ENCODE peak calls at places on chromosomes 6 and 20, in seven cellular contexts. C, U, M, P, T, A and O are unnamed samples.

GRCh38 chr6:146913842-146914562 is 290.2 kb upstream of the STXBP5 start:
- DNase-seq in C (peak; percentile 97), U (peak; percentile 26), M (peak; percentile 80), P (peak; percentile 77), T (peak; percentile 99), A (no peak), O (peak; percentile 86)

GRCh38 chr6:170201361-170201760 is 89.5 kb downstream of the DLL1 start:
- DNase-seq in C (no peak), U (no peak), M (no peak), P (peak; percentile 26), T (no peak), A (peak; percentile 39), O (no peak)

GRCh38 chr20:52937701-52938100 is 34.5 kb upstream of the TSHZ2 start:
- DNase-seq in C (no peak), U (no peak), M (no peak), P (no peak), T (no peak), A (no peak), O (no peak)

GRCh38 chr6:166253277-166254229 is 54.6 kb downstream of the PRR18 start:
- DNase-seq in C (peak; percentile 17), U (peak; percentile 39), M (peak; percentile 92), P (no peak), T (no peak), A (no peak), O (peak; percentile 76)

GRCh38 chr6:39228111-39228971 is 934 bp downstream of the KCNK5 start:
- DNase-seq in C (no peak), U (no peak), M (peak; percentile 74), P (no peak), T (no peak), A (no peak), O (peak; percentile 70)

GRCh38 chr20:5205348-5206210 is 78.8 kb downstream of the CDS2 start:
- DNase-seq in C (peak; percentile 81), U (peak; percentile 69), M (peak; percentile 90), P (peak; percentile 72), T (peak; percentile 76), A (no peak), O (peak; percentile 80)

GRCh38 chr6:51049983-51050877 is 231.6 kb downstream of the TFAP2B start:
- DNase-seq in C (no peak), U (no peak), M (no peak), P (no peak), T (no peak), A (no peak), O (no peak)

GRCh38 chr20:49347156-49347555 is 69.3 kb upstream of the ZNFX1 start:
- DNase-seq in C (no peak), U (no peak), M (no peak), P (no peak), T (no peak), A (no peak), O (no peak)

GRCh38 chr6:33481192-33481591 is 26.8 kb downstream of the ZBTB9 start:
- DNase-seq in C (no peak), U (no peak), M (no peak), P (no peak), T (no peak), A (no peak), O (no peak)

GRCh38 chr20:43974665-43975064 is 60.0 kb downstream of the TOX2 start:
- DNase-seq in C (no peak), U (no peak), M (no peak), P (no peak), T (no peak), A (no peak), O (no peak)

GRCh38 chr6:31345026-31345730 is 11.8 kb downstream of the HLA-B start:
- DNase-seq in C (no peak), U (no peak), M (no peak), P (no peak), T (no peak), A (peak; percentile 19), O (no peak)

GRCh38 chr6:133183691-133184090 is 57.5 kb upstream of the EYA4 start:
- DNase-seq in C (no peak), U (no peak), M (no peak), P (no peak), T (no peak), A (no peak), O (no peak)

GRCh38 chr6:137277971-137278602 is 58.9 kb upstream of the IFNGR1 start:
- DNase-seq in C (peak; percentile 89), U (no peak), M (no peak), P (no peak), T (peak; percentile 84), A (no peak), O (no peak)

GRCh38 chr6:155530219-155530834 is 74.7 kb upstream of the NOX3 start:
- DNase-seq in C (peak; percentile 70), U (no peak), M (no peak), P (no peak), T (peak; percentile 60), A (no peak), O (no peak)

GRCh38 chr20:45117581-45117980 is 2.6 kb upstream of the WFDC5 start:
- DNase-seq in C (no peak), U (peak; percentile 60), M (no peak), P (peak; percentile 28), T (no peak), A (peak; percentile 37), O (no peak)

GRCh38 chr6:7390218-7390878 is 740 bp downstream of the RIOK1 start:
- DNase-seq in C (no peak), U (no peak), M (no peak), P (no peak), T (peak; percentile 76), A (no peak), O (no peak)

GRCh38 chr20:63967330-63968135 is 2.2 kb downstream of the ZNF512B start:
- DNase-seq in C (no peak), U (peak; percentile 8), M (peak; percentile 68), P (no peak), T (no peak), A (no peak), O (peak; percentile 70)

GRCh38 chr6:135537782-135538301 is 40.3 kb upstream of the AHI1 start:
- DNase-seq in C (peak; percentile 89), U (no peak), M (no peak), P (no peak), T (peak; percentile 89), A (no peak), O (no peak)

GRCh38 chr20:51144476-51144875 is 121.6 kb upstream of the KCNG1 start:
- DNase-seq in C (no peak), U (no peak), M (no peak), P (no peak), T (no peak), A (peak; percentile 77), O (no peak)

DNA sequence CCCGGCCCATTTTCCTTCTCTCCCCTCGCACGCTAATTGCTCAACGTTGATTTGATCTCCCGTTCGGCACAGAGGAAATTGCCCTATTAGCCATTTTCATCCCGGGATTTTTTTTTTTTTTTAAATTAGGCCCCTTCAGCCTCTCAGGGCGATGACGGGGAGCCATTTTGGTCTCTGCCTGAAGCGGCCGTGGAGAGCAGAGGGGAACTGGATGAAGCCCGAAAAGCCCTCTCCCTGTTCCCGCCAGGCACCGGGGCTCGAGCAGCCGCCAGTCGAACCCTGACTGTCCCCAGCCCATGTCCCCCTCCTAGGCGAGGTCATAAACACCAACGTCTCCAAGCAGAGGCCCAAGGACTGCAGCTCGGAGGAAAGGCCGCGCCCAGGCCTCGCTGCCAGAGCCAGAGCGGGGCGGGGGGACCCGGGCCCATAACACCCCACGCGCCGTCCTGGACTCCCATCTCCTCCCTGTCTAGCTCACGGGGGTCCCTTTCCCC is 44.7 kb downstream of the MDFI start:
- DNase-seq in C (peak; percentile 53), U (no peak), M (no peak), P (no peak), T (no peak), A (no peak), O (no peak)
- H3K4me3 ChIP-seq in C (peak overlapping the region; percentile 60), U (peak overlapping the region; percentile 30), M (peak overlapping the region; percentile 52), P (no peak overlapping the region), T (no peak overlapping the region), A (peak overlapping the region; percentile 62), O (no peak overlapping the region)

DNA sequence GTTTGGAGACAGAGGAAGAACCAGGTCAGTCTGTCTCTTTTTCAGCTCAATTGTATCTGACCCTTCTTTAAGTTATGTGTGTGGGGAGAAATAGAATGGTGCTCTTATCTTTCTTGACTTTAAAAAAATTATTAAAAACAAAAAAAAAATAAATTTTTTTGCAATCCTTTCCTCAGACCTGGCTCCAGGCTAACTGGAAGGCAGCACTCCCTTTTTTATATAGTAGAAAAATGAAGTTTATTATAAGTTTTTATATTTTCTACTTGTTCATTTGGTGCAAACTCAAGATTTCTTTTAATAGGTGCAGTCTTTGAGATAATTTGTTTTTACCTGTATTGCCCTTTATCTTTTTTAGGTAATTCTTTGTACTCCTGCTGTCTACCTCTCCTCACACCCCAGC is 129.6 kb downstream of the SULF2 start:
- DNase-seq in C (no peak), U (no peak), M (no peak), P (no peak), T (no peak), A (no peak), O (no peak)
- H3K36me3 ChIP-seq in C (peaks cover 48% of the 10 kb centered on the region), U (no peaks in the 10 kb centered on the region), M (peaks cover 98% of the 10 kb centered on the region), P (peaks cover 47% of the 10 kb centered on the region), T (peaks cover 22% of the 10 kb centered on the region), A (peaks cover 91% of the 10 kb centered on the region), O (peaks cover 11% of the 10 kb centered on the region)

GRCh38 chr6:106109043-106109442 is 22.9 kb downstream of the PRDM1 start:
- DNase-seq in C (no peak), U (no peak), M (no peak), P (no peak), T (no peak), A (no peak), O (no peak)
- H3K4me1 ChIP-seq in C (no peaks in the 10 kb centered on the region), U (peaks cover 9% of the 10 kb centered on the region), M (peaks cover 3% of the 10 kb centered on the region), P (peaks cover 7% of the 10 kb centered on the region), T (peaks cover 4% of the 10 kb centered on the region), A (no peaks in the 10 kb centered on the region), O (no peaks in the 10 kb centered on the region)

GRCh38 chr20:37524221-37524700 is 3.2 kb downstream of the NNAT start:
- DNase-seq in C (no peak), U (peak; percentile 64), M (peak; percentile 62), P (no peak), T (no peak), A (no peak), O (no peak)
- H3K4me3 ChIP-seq in C (no peak overlapping the region), U (no peak overlapping the region), M (no peak overlapping the region), P (no peak overlapping the region), T (no peak overlapping the region), A (no peak overlapping the region), O (no peak overlapping the region)

DNA sequence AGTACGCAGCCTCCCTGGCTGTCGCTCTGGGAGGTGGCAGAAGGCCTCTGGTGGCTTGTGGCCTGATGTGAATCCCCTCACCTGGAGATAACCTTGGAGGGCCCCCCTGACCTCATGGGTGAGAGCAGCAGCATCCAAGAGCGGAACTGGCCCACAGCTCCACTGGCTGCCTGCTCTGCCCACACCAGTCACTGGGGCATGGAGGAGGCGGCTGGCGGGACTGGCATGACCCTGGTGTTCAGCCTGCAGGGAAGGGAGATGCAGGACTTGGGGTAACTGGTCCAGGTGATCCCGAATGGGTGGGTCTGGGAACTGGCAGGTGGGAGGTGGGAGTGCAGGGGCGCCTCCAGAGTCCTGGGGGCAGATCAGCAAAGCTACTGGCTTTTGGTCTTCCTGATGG is 10.6 kb upstream of the DSN1 start:
- DNase-seq in C (no peak), U (no peak), M (no peak), P (no peak), T (no peak), A (no peak), O (no peak)
- H3K36me3 ChIP-seq in C (no peaks in the 10 kb centered on the region), U (no peaks in the 10 kb centered on the region), M (peaks cover 35% of the 10 kb centered on the region), P (peaks cover 2% of the 10 kb centered on the region), T (peaks cover 29% of the 10 kb centered on the region), A (peaks cover 57% of the 10 kb centered on the region), O (no peaks in the 10 kb centered on the region)

DNA sequence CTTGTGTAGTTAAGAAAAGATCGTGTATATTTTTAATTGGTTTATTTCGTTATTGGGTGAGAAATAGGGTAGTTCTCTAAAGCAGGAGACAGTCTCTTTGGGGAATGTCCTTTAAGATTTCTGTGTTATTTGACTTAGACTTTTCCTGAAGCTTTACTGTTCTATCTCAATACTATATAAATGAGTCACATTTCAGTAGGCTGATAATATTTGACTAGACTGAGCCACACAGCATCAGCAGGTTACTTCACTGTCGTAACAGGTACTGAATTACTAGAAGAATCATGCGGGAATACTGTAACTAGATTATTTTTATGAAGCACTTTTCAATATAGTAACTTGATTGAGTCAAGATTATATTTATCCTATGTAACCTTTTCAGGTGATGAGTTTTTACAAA is 1.4 kb downstream of the SMAP1 start:
- DNase-seq in C (peak; percentile 33), U (no peak), M (no peak), P (no peak), T (peak; percentile 12), A (no peak), O (no peak)
- H3K4me1 ChIP-seq in C (peaks cover 19% of the 10 kb centered on the region), U (peaks cover 37% of the 10 kb centered on the region), M (peaks cover 12% of the 10 kb centered on the region), P (peaks cover 4% of the 10 kb centered on the region), T (peaks cover 2% of the 10 kb centered on the region), A (peaks cover 21% of the 10 kb centered on the region), O (peaks cover 3% of the 10 kb centered on the region)